ENCODE peak calls at places on chromosomes 7 and 10, in seven cellular contexts. N is chondrocyte, Q is heart right ventricle, E is RPMI7951, T is HEK293T, I is GM13976, B is HuH-7. W is an unnamed sample.

GRCh38 chr7:114648680-114649079 is 234.1 kb downstream of the FOXP2 start:
- DNase-seq in T (no peak), E (no peak), N (no peak), I (no peak), B (no peak), Q (no peak), W (no peak)

GRCh38 chr7:2862831-2863361 is 18.8 kb upstream of the GNA12 start:
- DNase-seq in I (no peak), Q (no peak), E (peak), N (no peak), B (no peak), T (no peak), W (no peak)

GRCh38 chr10:123109466-123109865 is 26.3 kb upstream of the HMX3 start:
- DNase-seq in B (peak), Q (no peak), I (no peak), T (no peak), N (no peak), E (peak), W (no peak)

GRCh38 chr7:130921391-130922180 is 187.6 kb upstream of the KLF14 start:
- DNase-seq in T (no peak), I (no peak), Q (peak), N (no peak), B (no peak), E (no peak), W (no peak)

GRCh38 chr7:157817433-157817832 is 480.6 kb downstream of the DNAJB6 start:
- DNase-seq in E (no peak), B (no peak), T (no peak), I (no peak), N (peak), Q (no peak), W (no peak)

GRCh38 chr10:44161196-44161595 is 223.7 kb downstream of the CXCL12 start:
- DNase-seq in T (no peak), Q (no peak), E (no peak), I (no peak), B (no peak), N (no peak), W (no peak)

GRCh38 chr7:94145602-94146001 is 141.4 kb upstream of the BET1 start:
- DNase-seq in B (no peak), E (peak), T (no peak), I (no peak), Q (no peak), N (no peak), W (no peak)

GRCh38 chr7:131931368-131931767 is 374.9 kb upstream of the PODXL start:
- DNase-seq in I (no peak), T (no peak), Q (no peak), N (no peak), E (peak), B (no peak), W (no peak)

GRCh38 chr10:113754768-113755167 is 3.3 kb downstream of the PLEKHS1 start:
- DNase-seq in N (no peak), Q (no peak), B (no peak), E (no peak), T (no peak), I (no peak), W (no peak)

GRCh38 chr7:97495487-97495886 is 236.4 kb upstream of the TAC1 start:
- DNase-seq in N (no peak), I (no peak), Q (no peak), E (no peak), B (no peak), T (no peak), W (no peak)

GRCh38 chr10:19702215-19702614 is 114.0 kb upstream of the PLXDC2 start:
- DNase-seq in Q (no peak), T (no peak), E (peak), I (no peak), B (no peak), N (no peak), W (no peak)

GRCh38 chr7:97298561-97298960 is 181.1 kb downstream of the SDHAF3 start:
- DNase-seq in B (no peak), E (peak), N (no peak), I (no peak), Q (no peak), T (no peak), W (no peak)

GRCh38 chr10:103493362-103493871 is at the start of gene NEURL1:
- DNase-seq in N (peak), T (peak), E (peak), Q (no peak), B (no peak), I (peak), W (peak)

GRCh38 chr10:103923502-103923901 is 5.5 kb upstream of the STN1 start:
- DNase-seq in E (no peak), Q (no peak), N (no peak), I (no peak), T (no peak), B (no peak), W (no peak)

GRCh38 chr10:11272915-11273389 is 255.3 kb downstream of the CELF2 start:
- DNase-seq in B (no peak), E (no peak), T (no peak), I (peak), N (no peak), Q (no peak), W (peak)

GRCh38 chr7:117402109-117402508 is 25.2 kb downstream of the ASZ1 start:
- DNase-seq in I (no peak), Q (no peak), N (no peak), T (no peak), B (no peak), E (peak), W (no peak)

GRCh38 chr10:49279015-49279880 is 19.7 kb upstream of the C10orf71 start:
- DNase-seq in N (no peak), E (no peak), T (no peak), B (no peak), I (no peak), Q (no peak), W (no peak)

GRCh38 chr7:130141161-130141857 is 63.9 kb downstream of the TMEM209 start:
- DNase-seq in I (peak), B (no peak), N (no peak), T (no peak), Q (peak), E (no peak), W (no peak)

GRCh38 chr10:69472544-69472943 is 21.3 kb downstream of the TSPAN15 start:
- DNase-seq in E (peak), Q (no peak), B (no peak), T (no peak), I (no peak), N (no peak), W (no peak)

GRCh38 chr7:135795846-135796570 is 47.4 kb upstream of the FAM180A start:
- DNase-seq in Q (no peak), I (no peak), E (no peak), N (no peak), T (no peak), B (no peak), W (no peak)

GRCh38 chr10:124522903-124523260 is 61.3 kb downstream of the LHPP start:
- DNase-seq in N (peak), E (no peak), T (no peak), I (no peak), Q (no peak), B (peak), W (no peak)

GRCh38 chr10:64196638-64197315 is 675.6 kb downstream of the REEP3 start:
- DNase-seq in Q (no peak), I (no peak), N (peak), T (no peak), B (no peak), E (no peak), W (no peak)

GRCh38 chr7:39954694-39955093 is 4.6 kb downstream of the CDK13 start:
- DNase-seq in I (no peak), Q (no peak), E (no peak), B (no peak), T (no peak), N (no peak), W (no peak)

GRCh38 chr7:140552240-140552679 is 73.0 kb upstream of the MKRN1 start:
- DNase-seq in T (no peak), I (no peak), E (no peak), N (no peak), B (no peak), Q (no peak), W (no peak)

GRCh38 chr7:91940171-91940570 is 491 bp upstream of the AKAP9 start:
- DNase-seq in E (peak), T (peak), B (peak), I (peak), Q (no peak), N (no peak), W (peak)

GRCh38 chr7:74627699-74628411 is 29.7 kb upstream of the GTF2I start:
- DNase-seq in E (peak), Q (no peak), N (no peak), I (no peak), T (peak), B (no peak), W (no peak)

GRCh38 chr7:129557686-129558481 is 53.6 kb upstream of the NRF1 start:
- DNase-seq in E (no peak), B (no peak), T (no peak), N (no peak), Q (no peak), I (no peak), W (no peak)

GRCh38 chr7:44101966-44102845 is 1.9 kb upstream of the AEBP1 start:
- DNase-seq in I (no peak), B (no peak), E (peak), N (peak), T (no peak), Q (no peak), W (no peak)

GRCh38 chr7:44990520-44991023 is 9.4 kb upstream of the CCM2 start:
- DNase-seq in Q (no peak), T (no peak), I (no peak), N (no peak), B (no peak), E (peak), W (no peak)

GRCh38 chr10:75465110-75465509 is 33.7 kb downstream of the LRMDA start:
- DNase-seq in Q (no peak), I (no peak), N (no peak), T (no peak), B (no peak), E (no peak), W (no peak)

GRCh38 chr7:131546583-131547111 is 9.8 kb downstream of the PODXL start:
- DNase-seq in N (peak), B (peak), Q (no peak), E (no peak), I (peak), T (peak), W (peak)

GRCh38 chr10:101140950-101141621 is 10.0 kb downstream of the TLX1 start:
- DNase-seq in B (no peak), N (no peak), I (no peak), E (no peak), T (no peak), Q (no peak), W (no peak)

GRCh38 chr10:124632064-124632531 is 112.1 kb downstream of the FAM53B start:
- DNase-seq in E (no peak), N (no peak), T (no peak), Q (peak), I (no peak), B (peak), W (no peak)

GRCh38 chr10:102342462-102342861 is 53.0 kb upstream of the NFKB2 start:
- DNase-seq in B (no peak), N (no peak), T (no peak), E (no peak), I (no peak), Q (no peak), W (no peak)

GRCh38 chr10:35259769-35260397 is 76.4 kb upstream of the CCNY start:
- DNase-seq in E (peak), B (no peak), I (no peak), N (no peak), Q (no peak), T (no peak), W (peak)

GRCh38 chr10:10830316-10831061 is 187.2 kb upstream of the CELF2 start:
- DNase-seq in T (no peak), E (peak), B (no peak), Q (no peak), N (no peak), I (no peak), W (no peak)

GRCh38 chr7:43560742-43561330 is 22.1 kb upstream of the STK17A start:
- DNase-seq in E (no peak), I (no peak), Q (no peak), T (no peak), B (no peak), N (no peak), W (no peak)

GRCh38 chr10:47256753-47257336 is 43.2 kb upstream of the GDF10 start:
- DNase-seq in E (no peak), N (no peak), B (no peak), Q (no peak), T (no peak), I (no peak), W (no peak)

GRCh38 chr10:71333154-71333887 is 14.3 kb downstream of the SLC29A3 start:
- DNase-seq in N (no peak), Q (no peak), T (no peak), B (no peak), I (no peak), E (no peak), W (no peak)

GRCh38 chr7:1257221-1257620 is 24.5 kb downstream of the UNCX start:
- DNase-seq in I (no peak), T (no peak), N (peak), B (no peak), Q (no peak), E (no peak), W (no peak)

W was measured in T-helper 2 cell treated with Interferon-gamma antibody and Interleukin-4, amounts not matched to agents 5 μg/mL and 100 μg/mL, for 36 hours.